ENCODE peak calls at places on chromosomes 3 and 15, in ten cellular contexts. One of them, this sample, is unnamed.

GRCh38 chr3:141439589-141439988 is 47.2 kb upstream of the RASA2 start:
- DNase-seq in RCC 7860: no peak
- DNase-seq in SHP77 treated with DMSO at 0.1 percent for 48 hours: no peak
- DNase-seq in tibial artery: no peak
- DNase-seq in stimulated activated CD8-positive, alpha-beta memory T cell treated with anti-CD3 and anti-CD28 coated beads, Interleukin-4, amount 100 ng/mL, for 48 hours: no peak
- DNase-seq in stimulated activated CD4-positive, alpha-beta T cell treated with anti-CD3 and anti-CD28 coated beads, Interleukin-1b, Interleukin-23, amount 100 ng/mL, for 4 hours: no peak
- DNase-seq in activated CD4-positive, alpha-beta T cell treated with anti-CD3 and anti-CD28 coated beads, Interleukin-2, amount 10 ng/mL, durations not matched to agents 7 days and 5 days: no peak
- DNase-seq in NCI-H2171 treated with DMSO at 0.1 percent for 48 hours: no peak
- DNase-seq in activated CD8-positive, alpha-beta memory T cell treated with anti-CD3 and anti-CD28 coated beads for 24 hours: peak; percentile 21
- DNase-seq in T-cell: no peak
- DNase-seq in this sample: no peak

GRCh38 chr3:49712166-49712565 is 7.3 kb downstream of the AMIGO3 start:
- DNase-seq in RCC 7860: no peak
- DNase-seq in SHP77 treated with DMSO at 0.1 percent for 48 hours: no peak
- DNase-seq in tibial artery: no peak
- DNase-seq in stimulated activated CD8-positive, alpha-beta memory T cell treated with anti-CD3 and anti-CD28 coated beads, Interleukin-4, amount 100 ng/mL, for 48 hours: no peak
- DNase-seq in stimulated activated CD4-positive, alpha-beta T cell treated with anti-CD3 and anti-CD28 coated beads, Interleukin-1b, Interleukin-23, amount 100 ng/mL, for 4 hours: no peak
- DNase-seq in activated CD4-positive, alpha-beta T cell treated with anti-CD3 and anti-CD28 coated beads, Interleukin-2, amount 10 ng/mL, durations not matched to agents 7 days and 5 days: no peak
- DNase-seq in NCI-H2171 treated with DMSO at 0.1 percent for 48 hours: no peak
- DNase-seq in activated CD8-positive, alpha-beta memory T cell treated with anti-CD3 and anti-CD28 coated beads for 24 hours: no peak
- DNase-seq in T-cell: no peak
- DNase-seq in this sample: no peak

GRCh38 chr15:42933886-42934667 is 13.5 kb upstream of the TTBK2 start:
- DNase-seq in RCC 7860: no peak
- DNase-seq in SHP77 treated with DMSO at 0.1 percent for 48 hours: no peak
- DNase-seq in tibial artery: no peak
- DNase-seq in stimulated activated CD8-positive, alpha-beta memory T cell treated with anti-CD3 and anti-CD28 coated beads, Interleukin-4, amount 100 ng/mL, for 48 hours: no peak
- DNase-seq in stimulated activated CD4-positive, alpha-beta T cell treated with anti-CD3 and anti-CD28 coated beads, Interleukin-1b, Interleukin-23, amount 100 ng/mL, for 4 hours: no peak
- DNase-seq in activated CD4-positive, alpha-beta T cell treated with anti-CD3 and anti-CD28 coated beads, Interleukin-2, amount 10 ng/mL, durations not matched to agents 7 days and 5 days: no peak
- DNase-seq in NCI-H2171 treated with DMSO at 0.1 percent for 48 hours: no peak
- DNase-seq in activated CD8-positive, alpha-beta memory T cell treated with anti-CD3 and anti-CD28 coated beads for 24 hours: no peak
- DNase-seq in T-cell: no peak
- DNase-seq in this sample: no peak

GRCh38 chr3:123314409-123315270 is 112.9 kb downstream of the SEC22A start:
- DNase-seq in RCC 7860: no peak
- DNase-seq in SHP77 treated with DMSO at 0.1 percent for 48 hours: no peak
- DNase-seq in tibial artery: no peak
- DNase-seq in stimulated activated CD8-positive, alpha-beta memory T cell treated with anti-CD3 and anti-CD28 coated beads, Interleukin-4, amount 100 ng/mL, for 48 hours: no peak
- DNase-seq in stimulated activated CD4-positive, alpha-beta T cell treated with anti-CD3 and anti-CD28 coated beads, Interleukin-1b, Interleukin-23, amount 100 ng/mL, for 4 hours: no peak
- DNase-seq in activated CD4-positive, alpha-beta T cell treated with anti-CD3 and anti-CD28 coated beads, Interleukin-2, amount 10 ng/mL, durations not matched to agents 7 days and 5 days: no peak
- DNase-seq in NCI-H2171 treated with DMSO at 0.1 percent for 48 hours: peak; percentile 9
- DNase-seq in activated CD8-positive, alpha-beta memory T cell treated with anti-CD3 and anti-CD28 coated beads for 24 hours: no peak
- DNase-seq in T-cell: no peak
- DNase-seq in this sample: no peak

GRCh38 chr3:116524455-116524854 is 79.2 kb upstream of the LSAMP start:
- DNase-seq in RCC 7860: no peak
- DNase-seq in SHP77 treated with DMSO at 0.1 percent for 48 hours: no peak
- DNase-seq in tibial artery: no peak
- DNase-seq in stimulated activated CD8-positive, alpha-beta memory T cell treated with anti-CD3 and anti-CD28 coated beads, Interleukin-4, amount 100 ng/mL, for 48 hours: no peak
- DNase-seq in stimulated activated CD4-positive, alpha-beta T cell treated with anti-CD3 and anti-CD28 coated beads, Interleukin-1b, Interleukin-23, amount 100 ng/mL, for 4 hours: no peak
- DNase-seq in activated CD4-positive, alpha-beta T cell treated with anti-CD3 and anti-CD28 coated beads, Interleukin-2, amount 10 ng/mL, durations not matched to agents 7 days and 5 days: no peak
- DNase-seq in NCI-H2171 treated with DMSO at 0.1 percent for 48 hours: no peak
- DNase-seq in activated CD8-positive, alpha-beta memory T cell treated with anti-CD3 and anti-CD28 coated beads for 24 hours: no peak
- DNase-seq in T-cell: no peak
- DNase-seq in this sample: no peak

GRCh38 chr3:120160050-120160449 is 65.8 kb upstream of the GSK3B start:
- DNase-seq in RCC 7860: peak; percentile 40
- DNase-seq in SHP77 treated with DMSO at 0.1 percent for 48 hours: no peak
- DNase-seq in tibial artery: peak; percentile 93
- DNase-seq in stimulated activated CD8-positive, alpha-beta memory T cell treated with anti-CD3 and anti-CD28 coated beads, Interleukin-4, amount 100 ng/mL, for 48 hours: no peak
- DNase-seq in stimulated activated CD4-positive, alpha-beta T cell treated with anti-CD3 and anti-CD28 coated beads, Interleukin-1b, Interleukin-23, amount 100 ng/mL, for 4 hours: no peak
- DNase-seq in activated CD4-positive, alpha-beta T cell treated with anti-CD3 and anti-CD28 coated beads, Interleukin-2, amount 10 ng/mL, durations not matched to agents 7 days and 5 days: no peak
- DNase-seq in NCI-H2171 treated with DMSO at 0.1 percent for 48 hours: no peak
- DNase-seq in activated CD8-positive, alpha-beta memory T cell treated with anti-CD3 and anti-CD28 coated beads for 24 hours: no peak
- DNase-seq in T-cell: no peak
- DNase-seq in this sample: peak; percentile 89

GRCh38 chr3:147945968-147946519 is 536.9 kb downstream of the ZIC1 start:
- DNase-seq in RCC 7860: peak; percentile 70
- DNase-seq in SHP77 treated with DMSO at 0.1 percent for 48 hours: no peak
- DNase-seq in tibial artery: no peak
- DNase-seq in stimulated activated CD8-positive, alpha-beta memory T cell treated with anti-CD3 and anti-CD28 coated beads, Interleukin-4, amount 100 ng/mL, for 48 hours: no peak
- DNase-seq in stimulated activated CD4-positive, alpha-beta T cell treated with anti-CD3 and anti-CD28 coated beads, Interleukin-1b, Interleukin-23, amount 100 ng/mL, for 4 hours: no peak
- DNase-seq in activated CD4-positive, alpha-beta T cell treated with anti-CD3 and anti-CD28 coated beads, Interleukin-2, amount 10 ng/mL, durations not matched to agents 7 days and 5 days: no peak
- DNase-seq in NCI-H2171 treated with DMSO at 0.1 percent for 48 hours: no peak
- DNase-seq in activated CD8-positive, alpha-beta memory T cell treated with anti-CD3 and anti-CD28 coated beads for 24 hours: no peak
- DNase-seq in T-cell: no peak
- DNase-seq in this sample: no peak

GRCh38 chr3:146170591-146170990 is 9.6 kb upstream of the PLOD2 start:
- DNase-seq in RCC 7860: no peak
- DNase-seq in SHP77 treated with DMSO at 0.1 percent for 48 hours: no peak
- DNase-seq in tibial artery: no peak
- DNase-seq in stimulated activated CD8-positive, alpha-beta memory T cell treated with anti-CD3 and anti-CD28 coated beads, Interleukin-4, amount 100 ng/mL, for 48 hours: no peak
- DNase-seq in stimulated activated CD4-positive, alpha-beta T cell treated with anti-CD3 and anti-CD28 coated beads, Interleukin-1b, Interleukin-23, amount 100 ng/mL, for 4 hours: no peak
- DNase-seq in activated CD4-positive, alpha-beta T cell treated with anti-CD3 and anti-CD28 coated beads, Interleukin-2, amount 10 ng/mL, durations not matched to agents 7 days and 5 days: no peak
- DNase-seq in NCI-H2171 treated with DMSO at 0.1 percent for 48 hours: no peak
- DNase-seq in activated CD8-positive, alpha-beta memory T cell treated with anti-CD3 and anti-CD28 coated beads for 24 hours: no peak
- DNase-seq in T-cell: no peak
- DNase-seq in this sample: no peak

GRCh38 chr15:62566248-62566647 is 401.2 kb upstream of the C2CD4B start:
- DNase-seq in RCC 7860: no peak
- DNase-seq in SHP77 treated with DMSO at 0.1 percent for 48 hours: no peak
- DNase-seq in tibial artery: no peak
- DNase-seq in stimulated activated CD8-positive, alpha-beta memory T cell treated with anti-CD3 and anti-CD28 coated beads, Interleukin-4, amount 100 ng/mL, for 48 hours: no peak
- DNase-seq in stimulated activated CD4-positive, alpha-beta T cell treated with anti-CD3 and anti-CD28 coated beads, Interleukin-1b, Interleukin-23, amount 100 ng/mL, for 4 hours: no peak
- DNase-seq in activated CD4-positive, alpha-beta T cell treated with anti-CD3 and anti-CD28 coated beads, Interleukin-2, amount 10 ng/mL, durations not matched to agents 7 days and 5 days: no peak
- DNase-seq in NCI-H2171 treated with DMSO at 0.1 percent for 48 hours: no peak
- DNase-seq in activated CD8-positive, alpha-beta memory T cell treated with anti-CD3 and anti-CD28 coated beads for 24 hours: no peak
- DNase-seq in T-cell: no peak
- DNase-seq in this sample: no peak

GRCh38 chr3:112675943-112676530 is 35.1 kb upstream of the CCDC80 start:
- DNase-seq in RCC 7860: no peak
- DNase-seq in SHP77 treated with DMSO at 0.1 percent for 48 hours: no peak
- DNase-seq in tibial artery: no peak
- DNase-seq in stimulated activated CD8-positive, alpha-beta memory T cell treated with anti-CD3 and anti-CD28 coated beads, Interleukin-4, amount 100 ng/mL, for 48 hours: no peak
- DNase-seq in stimulated activated CD4-positive, alpha-beta T cell treated with anti-CD3 and anti-CD28 coated beads, Interleukin-1b, Interleukin-23, amount 100 ng/mL, for 4 hours: no peak
- DNase-seq in activated CD4-positive, alpha-beta T cell treated with anti-CD3 and anti-CD28 coated beads, Interleukin-2, amount 10 ng/mL, durations not matched to agents 7 days and 5 days: no peak
- DNase-seq in NCI-H2171 treated with DMSO at 0.1 percent for 48 hours: no peak
- DNase-seq in activated CD8-positive, alpha-beta memory T cell treated with anti-CD3 and anti-CD28 coated beads for 24 hours: no peak
- DNase-seq in T-cell: no peak
- DNase-seq in this sample: no peak

GRCh38 chr3:129398803-129399144 is 29.7 kb downstream of the EFCAB12 start:
- DNase-seq in RCC 7860: no peak
- DNase-seq in SHP77 treated with DMSO at 0.1 percent for 48 hours: no peak
- DNase-seq in tibial artery: no peak
- DNase-seq in stimulated activated CD8-positive, alpha-beta memory T cell treated with anti-CD3 and anti-CD28 coated beads, Interleukin-4, amount 100 ng/mL, for 48 hours: peak; percentile 35
- DNase-seq in stimulated activated CD4-positive, alpha-beta T cell treated with anti-CD3 and anti-CD28 coated beads, Interleukin-1b, Interleukin-23, amount 100 ng/mL, for 4 hours: no peak
- DNase-seq in activated CD4-positive, alpha-beta T cell treated with anti-CD3 and anti-CD28 coated beads, Interleukin-2, amount 10 ng/mL, durations not matched to agents 7 days and 5 days: peak; percentile 36
- DNase-seq in NCI-H2171 treated with DMSO at 0.1 percent for 48 hours: peak; percentile 41
- DNase-seq in activated CD8-positive, alpha-beta memory T cell treated with anti-CD3 and anti-CD28 coated beads for 24 hours: no peak
- DNase-seq in T-cell: no peak
- DNase-seq in this sample: no peak

GRCh38 chr3:105862217-105862616 is 6.6 kb downstream of the CBLB start:
- DNase-seq in RCC 7860: no peak
- DNase-seq in SHP77 treated with DMSO at 0.1 percent for 48 hours: no peak
- DNase-seq in tibial artery: no peak
- DNase-seq in stimulated activated CD8-positive, alpha-beta memory T cell treated with anti-CD3 and anti-CD28 coated beads, Interleukin-4, amount 100 ng/mL, for 48 hours: no peak
- DNase-seq in stimulated activated CD4-positive, alpha-beta T cell treated with anti-CD3 and anti-CD28 coated beads, Interleukin-1b, Interleukin-23, amount 100 ng/mL, for 4 hours: no peak
- DNase-seq in activated CD4-positive, alpha-beta T cell treated with anti-CD3 and anti-CD28 coated beads, Interleukin-2, amount 10 ng/mL, durations not matched to agents 7 days and 5 days: no peak
- DNase-seq in NCI-H2171 treated with DMSO at 0.1 percent for 48 hours: no peak
- DNase-seq in activated CD8-positive, alpha-beta memory T cell treated with anti-CD3 and anti-CD28 coated beads for 24 hours: no peak
- DNase-seq in T-cell: no peak
- DNase-seq in this sample: no peak

GRCh38 chr15:81002004-81002253 is 1.2 kb downstream of the TLNRD1 start:
- DNase-seq in RCC 7860: no peak
- DNase-seq in SHP77 treated with DMSO at 0.1 percent for 48 hours: no peak
- DNase-seq in tibial artery: no peak
- DNase-seq in stimulated activated CD8-positive, alpha-beta memory T cell treated with anti-CD3 and anti-CD28 coated beads, Interleukin-4, amount 100 ng/mL, for 48 hours: no peak
- DNase-seq in stimulated activated CD4-positive, alpha-beta T cell treated with anti-CD3 and anti-CD28 coated beads, Interleukin-1b, Interleukin-23, amount 100 ng/mL, for 4 hours: no peak
- DNase-seq in activated CD4-positive, alpha-beta T cell treated with anti-CD3 and anti-CD28 coated beads, Interleukin-2, amount 10 ng/mL, durations not matched to agents 7 days and 5 days: no peak
- DNase-seq in NCI-H2171 treated with DMSO at 0.1 percent for 48 hours: no peak
- DNase-seq in activated CD8-positive, alpha-beta memory T cell treated with anti-CD3 and anti-CD28 coated beads for 24 hours: no peak
- DNase-seq in T-cell: no peak
- DNase-seq in this sample: no peak

GRCh38 chr3:71680588-71680987 is 44.6 kb downstream of the EIF4E3 start:
- DNase-seq in RCC 7860: no peak
- DNase-seq in SHP77 treated with DMSO at 0.1 percent for 48 hours: no peak
- DNase-seq in tibial artery: no peak
- DNase-seq in stimulated activated CD8-positive, alpha-beta memory T cell treated with anti-CD3 and anti-CD28 coated beads, Interleukin-4, amount 100 ng/mL, for 48 hours: no peak
- DNase-seq in stimulated activated CD4-positive, alpha-beta T cell treated with anti-CD3 and anti-CD28 coated beads, Interleukin-1b, Interleukin-23, amount 100 ng/mL, for 4 hours: no peak
- DNase-seq in activated CD4-positive, alpha-beta T cell treated with anti-CD3 and anti-CD28 coated beads, Interleukin-2, amount 10 ng/mL, durations not matched to agents 7 days and 5 days: no peak
- DNase-seq in NCI-H2171 treated with DMSO at 0.1 percent for 48 hours: no peak
- DNase-seq in activated CD8-positive, alpha-beta memory T cell treated with anti-CD3 and anti-CD28 coated beads for 24 hours: no peak
- DNase-seq in T-cell: no peak
- DNase-seq in this sample: no peak

GRCh38 chr15:57172925-57173324 is 203.4 kb upstream of the CGNL1 start:
- DNase-seq in RCC 7860: no peak
- DNase-seq in SHP77 treated with DMSO at 0.1 percent for 48 hours: no peak
- DNase-seq in tibial artery: no peak
- DNase-seq in stimulated activated CD8-positive, alpha-beta memory T cell treated with anti-CD3 and anti-CD28 coated beads, Interleukin-4, amount 100 ng/mL, for 48 hours: no peak
- DNase-seq in stimulated activated CD4-positive, alpha-beta T cell treated with anti-CD3 and anti-CD28 coated beads, Interleukin-1b, Interleukin-23, amount 100 ng/mL, for 4 hours: no peak
- DNase-seq in activated CD4-positive, alpha-beta T cell treated with anti-CD3 and anti-CD28 coated beads, Interleukin-2, amount 10 ng/mL, durations not matched to agents 7 days and 5 days: no peak
- DNase-seq in NCI-H2171 treated with DMSO at 0.1 percent for 48 hours: no peak
- DNase-seq in activated CD8-positive, alpha-beta memory T cell treated with anti-CD3 and anti-CD28 coated beads for 24 hours: no peak
- DNase-seq in T-cell: no peak
- DNase-seq in this sample: no peak

GRCh38 chr15:31135523-31135922 is 34.0 kb upstream of the TRPM1 start:
- DNase-seq in RCC 7860: no peak
- DNase-seq in SHP77 treated with DMSO at 0.1 percent for 48 hours: no peak
- DNase-seq in tibial artery: no peak
- DNase-seq in stimulated activated CD8-positive, alpha-beta memory T cell treated with anti-CD3 and anti-CD28 coated beads, Interleukin-4, amount 100 ng/mL, for 48 hours: no peak
- DNase-seq in stimulated activated CD4-positive, alpha-beta T cell treated with anti-CD3 and anti-CD28 coated beads, Interleukin-1b, Interleukin-23, amount 100 ng/mL, for 4 hours: no peak
- DNase-seq in activated CD4-positive, alpha-beta T cell treated with anti-CD3 and anti-CD28 coated beads, Interleukin-2, amount 10 ng/mL, durations not matched to agents 7 days and 5 days: no peak
- DNase-seq in NCI-H2171 treated with DMSO at 0.1 percent for 48 hours: no peak
- DNase-seq in activated CD8-positive, alpha-beta memory T cell treated with anti-CD3 and anti-CD28 coated beads for 24 hours: no peak
- DNase-seq in T-cell: no peak
- DNase-seq in this sample: no peak

GRCh38 chr3:112132975-112133448 is at the start of gene GCSAM:
- DNase-seq in RCC 7860: no peak
- DNase-seq in SHP77 treated with DMSO at 0.1 percent for 48 hours: no peak
- DNase-seq in tibial artery: peak; percentile 68
- DNase-seq in stimulated activated CD8-positive, alpha-beta memory T cell treated with anti-CD3 and anti-CD28 coated beads, Interleukin-4, amount 100 ng/mL, for 48 hours: peak; percentile 67
- DNase-seq in stimulated activated CD4-positive, alpha-beta T cell treated with anti-CD3 and anti-CD28 coated beads, Interleukin-1b, Interleukin-23, amount 100 ng/mL, for 4 hours: peak; percentile 42
- DNase-seq in activated CD4-positive, alpha-beta T cell treated with anti-CD3 and anti-CD28 coated beads, Interleukin-2, amount 10 ng/mL, durations not matched to agents 7 days and 5 days: peak; percentile 66
- DNase-seq in NCI-H2171 treated with DMSO at 0.1 percent for 48 hours: peak; percentile 98
- DNase-seq in activated CD8-positive, alpha-beta memory T cell treated with anti-CD3 and anti-CD28 coated beads for 24 hours: peak; percentile 77
- DNase-seq in T-cell: peak; percentile 46
- DNase-seq in this sample: no peak

GRCh38 chr15:99436472-99437314 is 129.1 kb upstream of the MEF2A start:
- DNase-seq in RCC 7860: no peak
- DNase-seq in SHP77 treated with DMSO at 0.1 percent for 48 hours: no peak
- DNase-seq in tibial artery: peak; percentile 66
- DNase-seq in stimulated activated CD8-positive, alpha-beta memory T cell treated with anti-CD3 and anti-CD28 coated beads, Interleukin-4, amount 100 ng/mL, for 48 hours: peak; percentile 17
- DNase-seq in stimulated activated CD4-positive, alpha-beta T cell treated with anti-CD3 and anti-CD28 coated beads, Interleukin-1b, Interleukin-23, amount 100 ng/mL, for 4 hours: no peak
- DNase-seq in activated CD4-positive, alpha-beta T cell treated with anti-CD3 and anti-CD28 coated beads, Interleukin-2, amount 10 ng/mL, durations not matched to agents 7 days and 5 days: no peak
- DNase-seq in NCI-H2171 treated with DMSO at 0.1 percent for 48 hours: no peak
- DNase-seq in activated CD8-positive, alpha-beta memory T cell treated with anti-CD3 and anti-CD28 coated beads for 24 hours: peak; percentile 52
- DNase-seq in T-cell: no peak
- DNase-seq in this sample: peak; percentile 73

GRCh38 chr15:66886686-66887273 is 178.6 kb upstream of the SMAD3 start:
- DNase-seq in RCC 7860: no peak
- DNase-seq in SHP77 treated with DMSO at 0.1 percent for 48 hours: no peak
- DNase-seq in tibial artery: peak; percentile 58
- DNase-seq in stimulated activated CD8-positive, alpha-beta memory T cell treated with anti-CD3 and anti-CD28 coated beads, Interleukin-4, amount 100 ng/mL, for 48 hours: no peak
- DNase-seq in stimulated activated CD4-positive, alpha-beta T cell treated with anti-CD3 and anti-CD28 coated beads, Interleukin-1b, Interleukin-23, amount 100 ng/mL, for 4 hours: no peak
- DNase-seq in activated CD4-positive, alpha-beta T cell treated with anti-CD3 and anti-CD28 coated beads, Interleukin-2, amount 10 ng/mL, durations not matched to agents 7 days and 5 days: no peak
- DNase-seq in NCI-H2171 treated with DMSO at 0.1 percent for 48 hours: no peak
- DNase-seq in activated CD8-positive, alpha-beta memory T cell treated with anti-CD3 and anti-CD28 coated beads for 24 hours: peak; percentile 30
- DNase-seq in T-cell: no peak
- DNase-seq in this sample: peak; percentile 30

GRCh38 chr3:37671000-37671483 is 190.6 kb upstream of the CTDSPL start:
- DNase-seq in RCC 7860: no peak
- DNase-seq in SHP77 treated with DMSO at 0.1 percent for 48 hours: no peak
- DNase-seq in tibial artery: no peak
- DNase-seq in stimulated activated CD8-positive, alpha-beta memory T cell treated with anti-CD3 and anti-CD28 coated beads, Interleukin-4, amount 100 ng/mL, for 48 hours: no peak
- DNase-seq in stimulated activated CD4-positive, alpha-beta T cell treated with anti-CD3 and anti-CD28 coated beads, Interleukin-1b, Interleukin-23, amount 100 ng/mL, for 4 hours: no peak
- DNase-seq in activated CD4-positive, alpha-beta T cell treated with anti-CD3 and anti-CD28 coated beads, Interleukin-2, amount 10 ng/mL, durations not matched to agents 7 days and 5 days: no peak
- DNase-seq in NCI-H2171 treated with DMSO at 0.1 percent for 48 hours: no peak
- DNase-seq in activated CD8-positive, alpha-beta memory T cell treated with anti-CD3 and anti-CD28 coated beads for 24 hours: no peak
- DNase-seq in T-cell: no peak
- DNase-seq in this sample: no peak

GRCh38 chr15:25674948-25675347 is 188.2 kb downstream of the ATP10A start:
- DNase-seq in RCC 7860: no peak
- DNase-seq in SHP77 treated with DMSO at 0.1 percent for 48 hours: no peak
- DNase-seq in tibial artery: peak; percentile 89
- DNase-seq in stimulated activated CD8-positive, alpha-beta memory T cell treated with anti-CD3 and anti-CD28 coated beads, Interleukin-4, amount 100 ng/mL, for 48 hours: no peak
- DNase-seq in stimulated activated CD4-positive, alpha-beta T cell treated with anti-CD3 and anti-CD28 coated beads, Interleukin-1b, Interleukin-23, amount 100 ng/mL, for 4 hours: no peak
- DNase-seq in activated CD4-positive, alpha-beta T cell treated with anti-CD3 and anti-CD28 coated beads, Interleukin-2, amount 10 ng/mL, durations not matched to agents 7 days and 5 days: no peak
- DNase-seq in NCI-H2171 treated with DMSO at 0.1 percent for 48 hours: no peak
- DNase-seq in activated CD8-positive, alpha-beta memory T cell treated with anti-CD3 and anti-CD28 coated beads for 24 hours: no peak
- DNase-seq in T-cell: no peak
- DNase-seq in this sample: no peak

GRCh38 chr3:4978966-4979400 is 254 bp upstream of the BHLHE40 start:
- DNase-seq in RCC 7860: peak; percentile 96
- DNase-seq in SHP77 treated with DMSO at 0.1 percent for 48 hours: peak; percentile 48
- DNase-seq in tibial artery: peak; percentile 98
- DNase-seq in stimulated activated CD8-positive, alpha-beta memory T cell treated with anti-CD3 and anti-CD28 coated beads, Interleukin-4, amount 100 ng/mL, for 48 hours: peak; percentile 96
- DNase-seq in stimulated activated CD4-positive, alpha-beta T cell treated with anti-CD3 and anti-CD28 coated beads, Interleukin-1b, Interleukin-23, amount 100 ng/mL, for 4 hours: peak; percentile 81
- DNase-seq in activated CD4-positive, alpha-beta T cell treated with anti-CD3 and anti-CD28 coated beads, Interleukin-2, amount 10 ng/mL, durations not matched to agents 7 days and 5 days: peak; percentile 94
- DNase-seq in NCI-H2171 treated with DMSO at 0.1 percent for 48 hours: peak; percentile 27
- DNase-seq in activated CD8-positive, alpha-beta memory T cell treated with anti-CD3 and anti-CD28 coated beads for 24 hours: peak; percentile 96
- DNase-seq in T-cell: peak; percentile 78
- DNase-seq in this sample: peak; percentile 96

GRCh38 chr15:66600240-66600627 is 34.4 kb upstream of the LCTL start:
- DNase-seq in RCC 7860: no peak
- DNase-seq in SHP77 treated with DMSO at 0.1 percent for 48 hours: no peak
- DNase-seq in tibial artery: no peak
- DNase-seq in stimulated activated CD8-positive, alpha-beta memory T cell treated with anti-CD3 and anti-CD28 coated beads, Interleukin-4, amount 100 ng/mL, for 48 hours: no peak
- DNase-seq in stimulated activated CD4-positive, alpha-beta T cell treated with anti-CD3 and anti-CD28 coated beads, Interleukin-1b, Interleukin-23, amount 100 ng/mL, for 4 hours: no peak
- DNase-seq in activated CD4-positive, alpha-beta T cell treated with anti-CD3 and anti-CD28 coated beads, Interleukin-2, amount 10 ng/mL, durations not matched to agents 7 days and 5 days: no peak
- DNase-seq in NCI-H2171 treated with DMSO at 0.1 percent for 48 hours: no peak
- DNase-seq in activated CD8-positive, alpha-beta memory T cell treated with anti-CD3 and anti-CD28 coated beads for 24 hours: no peak
- DNase-seq in T-cell: no peak
- DNase-seq in this sample: no peak

GRCh38 chr3:30681276-30682211 is 75.1 kb downstream of the TGFBR2 start:
- DNase-seq in RCC 7860: no peak
- DNase-seq in SHP77 treated with DMSO at 0.1 percent for 48 hours: no peak
- DNase-seq in tibial artery: no peak
- DNase-seq in stimulated activated CD8-positive, alpha-beta memory T cell treated with anti-CD3 and anti-CD28 coated beads, Interleukin-4, amount 100 ng/mL, for 48 hours: no peak
- DNase-seq in stimulated activated CD4-positive, alpha-beta T cell treated with anti-CD3 and anti-CD28 coated beads, Interleukin-1b, Interleukin-23, amount 100 ng/mL, for 4 hours: no peak
- DNase-seq in activated CD4-positive, alpha-beta T cell treated with anti-CD3 and anti-CD28 coated beads, Interleukin-2, amount 10 ng/mL, durations not matched to agents 7 days and 5 days: no peak
- DNase-seq in NCI-H2171 treated with DMSO at 0.1 percent for 48 hours: peak; percentile 2
- DNase-seq in activated CD8-positive, alpha-beta memory T cell treated with anti-CD3 and anti-CD28 coated beads for 24 hours: no peak
- DNase-seq in T-cell: no peak
- DNase-seq in this sample: no peak

GRCh38 chr3:14401692-14402303 is 608 bp upstream of the SLC6A6 start:
- DNase-seq in RCC 7860: no peak
- DNase-seq in SHP77 treated with DMSO at 0.1 percent for 48 hours: no peak
- DNase-seq in tibial artery: no peak
- DNase-seq in stimulated activated CD8-positive, alpha-beta memory T cell treated with anti-CD3 and anti-CD28 coated beads, Interleukin-4, amount 100 ng/mL, for 48 hours: no peak
- DNase-seq in stimulated activated CD4-positive, alpha-beta T cell treated with anti-CD3 and anti-CD28 coated beads, Interleukin-1b, Interleukin-23, amount 100 ng/mL, for 4 hours: no peak
- DNase-seq in activated CD4-positive, alpha-beta T cell treated with anti-CD3 and anti-CD28 coated beads, Interleukin-2, amount 10 ng/mL, durations not matched to agents 7 days and 5 days: no peak
- DNase-seq in NCI-H2171 treated with DMSO at 0.1 percent for 48 hours: no peak
- DNase-seq in activated CD8-positive, alpha-beta memory T cell treated with anti-CD3 and anti-CD28 coated beads for 24 hours: no peak
- DNase-seq in T-cell: no peak
- DNase-seq in this sample: no peak

GRCh38 chr3:169082076-169082475 is 581.4 kb downstream of the MECOM start:
- DNase-seq in RCC 7860: no peak
- DNase-seq in SHP77 treated with DMSO at 0.1 percent for 48 hours: no peak
- DNase-seq in tibial artery: no peak
- DNase-seq in stimulated activated CD8-positive, alpha-beta memory T cell treated with anti-CD3 and anti-CD28 coated beads, Interleukin-4, amount 100 ng/mL, for 48 hours: no peak
- DNase-seq in stimulated activated CD4-positive, alpha-beta T cell treated with anti-CD3 and anti-CD28 coated beads, Interleukin-1b, Interleukin-23, amount 100 ng/mL, for 4 hours: no peak
- DNase-seq in activated CD4-positive, alpha-beta T cell treated with anti-CD3 and anti-CD28 coated beads, Interleukin-2, amount 10 ng/mL, durations not matched to agents 7 days and 5 days: no peak
- DNase-seq in NCI-H2171 treated with DMSO at 0.1 percent for 48 hours: no peak
- DNase-seq in activated CD8-positive, alpha-beta memory T cell treated with anti-CD3 and anti-CD28 coated beads for 24 hours: no peak
- DNase-seq in T-cell: no peak
- DNase-seq in this sample: no peak

GRCh38 chr3:133117342-133117741 is 79.2 kb downstream of the TMEM108 start:
- DNase-seq in RCC 7860: no peak
- DNase-seq in SHP77 treated with DMSO at 0.1 percent for 48 hours: no peak
- DNase-seq in tibial artery: no peak
- DNase-seq in stimulated activated CD8-positive, alpha-beta memory T cell treated with anti-CD3 and anti-CD28 coated beads, Interleukin-4, amount 100 ng/mL, for 48 hours: no peak
- DNase-seq in stimulated activated CD4-positive, alpha-beta T cell treated with anti-CD3 and anti-CD28 coated beads, Interleukin-1b, Interleukin-23, amount 100 ng/mL, for 4 hours: no peak
- DNase-seq in activated CD4-positive, alpha-beta T cell treated with anti-CD3 and anti-CD28 coated beads, Interleukin-2, amount 10 ng/mL, durations not matched to agents 7 days and 5 days: no peak
- DNase-seq in NCI-H2171 treated with DMSO at 0.1 percent for 48 hours: peak; percentile 24
- DNase-seq in activated CD8-positive, alpha-beta memory T cell treated with anti-CD3 and anti-CD28 coated beads for 24 hours: no peak
- DNase-seq in T-cell: no peak
- DNase-seq in this sample: no peak

GRCh38 chr15:62412634-62413033 is 247.5 kb upstream of the C2CD4B start:
- DNase-seq in RCC 7860: no peak
- DNase-seq in SHP77 treated with DMSO at 0.1 percent for 48 hours: no peak
- DNase-seq in tibial artery: no peak
- DNase-seq in stimulated activated CD8-positive, alpha-beta memory T cell treated with anti-CD3 and anti-CD28 coated beads, Interleukin-4, amount 100 ng/mL, for 48 hours: no peak
- DNase-seq in stimulated activated CD4-positive, alpha-beta T cell treated with anti-CD3 and anti-CD28 coated beads, Interleukin-1b, Interleukin-23, amount 100 ng/mL, for 4 hours: no peak
- DNase-seq in activated CD4-positive, alpha-beta T cell treated with anti-CD3 and anti-CD28 coated beads, Interleukin-2, amount 10 ng/mL, durations not matched to agents 7 days and 5 days: no peak
- DNase-seq in NCI-H2171 treated with DMSO at 0.1 percent for 48 hours: no peak
- DNase-seq in activated CD8-positive, alpha-beta memory T cell treated with anti-CD3 and anti-CD28 coated beads for 24 hours: no peak
- DNase-seq in T-cell: no peak
- DNase-seq in this sample: no peak